ENCODE peak calls at places on chromosome 19, in five cellular contexts. U is activated CD4-positive, alpha-beta T cell treated with anti-CD3 and anti-CD28 coated beads, Interleukin-2, amount 50 U/mL, for 24 hours; L is T-helper 1 cell; K is fibroblast of the conjunctiva; B is activated T-cell treated with anti-CD3 and anti-CD28 coated beads for 1 hour. Y is an unnamed sample.

GRCh38 chr19:54461201-54462071 is 2.1 kb downstream of the LENG9 start:
- DNase-seq in U (no peak), L (no peak), K (no peak), B (no peak), Y (no peak)

GRCh38 chr19:19532806-19533701 is 4.3 kb downstream of the YJEFN3 start:
- DNase-seq in U (no peak), L (no peak), K (no peak), B (no peak), Y (no peak)

GRCh38 chr19:18160792-18161690 is 8.1 kb downstream of the PIK3R2 start:
- DNase-seq in U (peak; percentile 66), L (peak; percentile 61), K (no peak), B (peak; percentile 81), Y (peak; percentile 72)

GRCh38 chr19:50507376-50507775 is 3.6 kb downstream of the JOSD2 start:
- DNase-seq in U (no peak), L (no peak), K (no peak), B (no peak), Y (no peak)

GRCh38 chr19:19120308-19121156 is 17.7 kb downstream of the TMEM161A start:
- DNase-seq in U (no peak), L (no peak), K (peak; percentile 59), B (no peak), Y (no peak)

GRCh38 chr19:45657520-45658163 is 10.4 kb upstream of the GIPR start:
- DNase-seq in U (no peak), L (no peak), K (no peak), B (no peak), Y (no peak)

GRCh38 chr19:53875602-53876340 is 6.2 kb upstream of the PRKCG start:
- DNase-seq in U (no peak), L (no peak), K (no peak), B (no peak), Y (no peak)

GRCh38 chr19:54517483-54517882 is 14.9 kb downstream of the LAIR2 start:
- DNase-seq in U (peak; percentile 43), L (no peak), K (no peak), B (peak; percentile 40), Y (no peak)

GRCh38 chr19:2461751-2462634 is 5.2 kb upstream of the LMNB2 start:
- DNase-seq in U (peak; percentile 45), L (no peak), K (no peak), B (peak; percentile 45), Y (no peak)

GRCh38 chr19:31533114-31533513 is 183.9 kb upstream of the TSHZ3 start:
- DNase-seq in U (no peak), L (no peak), K (no peak), B (no peak), Y (no peak)

GRCh38 chr19:33175156-33175782 is 18.9 kb upstream of the LRP3 start:
- DNase-seq in U (no peak), L (no peak), K (no peak), B (no peak), Y (no peak)

GRCh38 chr19:12703056-12703455 is 6.6 kb upstream of the FBXW9 start:
- DNase-seq in U (no peak), L (no peak), K (peak; percentile 46), B (no peak), Y (no peak)

GRCh38 chr19:9362905-9363304 is at the start of gene ZNF177:
- DNase-seq in U (no peak), L (no peak), K (no peak), B (no peak), Y (no peak)

GRCh38 chr19:17909017-17909732 is 23.6 kb upstream of the CCDC124 start:
- DNase-seq in U (no peak), L (no peak), K (no peak), B (no peak), Y (no peak)

GRCh38 chr19:2476451-2477140 is 669 bp downstream of the GADD45B start:
- DNase-seq in U (peak; percentile 62), L (peak; percentile 31), K (no peak), B (peak; percentile 55), Y (peak; percentile 50)

GRCh38 chr19:17220207-17220758 is 5.1 kb downstream of the USE1 start:
- DNase-seq in U (no peak), L (no peak), K (peak; percentile 83), B (no peak), Y (no peak)

GRCh38 chr19:35720648-35721047 is 2.8 kb downstream of the KMT2B start:
- DNase-seq in U (no peak), L (no peak), K (no peak), B (no peak), Y (no peak)

GRCh38 chr19:875265-875879 is 15.9 kb downstream of the CFD start:
- DNase-seq in U (no peak), L (no peak), K (no peak), B (no peak), Y (no peak)

GRCh38 chr19:1513492-1514294 is 874 bp upstream of the ADAMTSL5 start:
- DNase-seq in U (peak; percentile 32), L (peak; percentile 34), K (peak; percentile 17), B (peak; percentile 62), Y (peak; percentile 50)

GRCh38 chr19:40134866-40135265 is 44.1 kb upstream of the ZNF780A start:
- DNase-seq in U (no peak), L (no peak), K (no peak), B (no peak), Y (no peak)

GRCh38 chr19:18304194-18304495 is 18.7 kb downstream of the LSM4 start:
- DNase-seq in U (no peak), L (no peak), K (no peak), B (no peak), Y (no peak)

GRCh38 chr19:33446156-33446917 is 72.8 kb downstream of the CEBPG start:
- DNase-seq in U (no peak), L (no peak), K (no peak), B (no peak), Y (no peak)

GRCh38 chr19:44618640-44619357 is 5.4 kb downstream of the IGSF23 start:
- DNase-seq in U (no peak), L (no peak), K (no peak), B (no peak), Y (no peak)

GRCh38 chr19:38654478-38655079 is 7.1 kb downstream of the ACTN4 start:
- DNase-seq in U (no peak), L (no peak), K (no peak), B (no peak), Y (no peak)

GRCh38 chr19:55198651-55199050 is 10.7 kb downstream of the PTPRH start:
- DNase-seq in U (no peak), L (no peak), K (no peak), B (no peak), Y (no peak)

Y was measured in activated gamma-delta T cell.